ENCODE peak calls at places on chromosomes 16 and 17, in four cellular contexts. One of them, this sample, is unnamed.

GRCh38 chr16:54936979-54937672 is 6.5 kb downstream of the IRX5 start:
- DNase-seq in HEK293T: no peak
- DNase-seq in K562: no peak
- DNase-seq in GM12878: no peak
- DNase-seq in this sample: no peak

GRCh38 chr16:80754479-80754878 is 49.9 kb downstream of the CDYL2 start:
- DNase-seq in HEK293T: no peak
- DNase-seq in GM12878: no peak
- DNase-seq in K562: peak
- DNase-seq in this sample: no peak

GRCh38 chr16:27762441-27762840 is 212.5 kb downstream of the KATNIP start:
- DNase-seq in K562: no peak
- DNase-seq in GM12878: no peak
- DNase-seq in HEK293T: no peak
- DNase-seq in this sample: no peak

GRCh38 chr17:82041139-82041814 is 3.8 kb upstream of the DCXR start:
- DNase-seq in GM12878: no peak
- DNase-seq in HEK293T: no peak
- DNase-seq in K562: no peak
- DNase-seq in this sample: no peak

GRCh38 chr16:85956426-85956825 is 57.5 kb downstream of the IRF8 start:
- DNase-seq in K562: no peak
- DNase-seq in HEK293T: no peak
- DNase-seq in GM12878: no peak
- DNase-seq in this sample: no peak

GRCh38 chr17:43822566-43823190 is 10.3 kb downstream of the MPP3 start:
- DNase-seq in HEK293T: no peak
- DNase-seq in K562: no peak
- DNase-seq in GM12878: no peak
- DNase-seq in this sample: no peak

GRCh38 chr16:79167893-79168292 is 432.6 kb downstream of the MAF start:
- DNase-seq in HEK293T: no peak
- DNase-seq in GM12878: no peak
- DNase-seq in K562: no peak
- DNase-seq in this sample: no peak

GRCh38 chr17:63171428-63172205 is 205.6 kb downstream of the TANC2 start:
- DNase-seq in K562: no peak
- DNase-seq in HEK293T: no peak
- DNase-seq in GM12878: no peak
- DNase-seq in this sample: no peak

GRCh38 chr16:48901712-48902374 is 291.9 kb upstream of the N4BP1 start:
- DNase-seq in K562: no peak
- DNase-seq in GM12878: no peak
- DNase-seq in HEK293T: no peak
- DNase-seq in this sample: no peak

GRCh38 chr17:9670596-9670995 is 25.3 kb downstream of the USP43 start:
- DNase-seq in GM12878: no peak
- DNase-seq in K562: no peak
- DNase-seq in HEK293T: no peak
- DNase-seq in this sample: no peak
- TF ChIP-seq TARDBP in GM12878: no peak
- TF ChIP-seq TARDBP in K562: no peak
- TF ChIP-seq TARDBP in HEK293T: no peak
- TF ChIP-seq TARDBP in this sample: no peak

GRCh38 chr17:4970273-4970672 is 2.7 kb upstream of the SPAG7 start:
- DNase-seq in GM12878: no peak
- DNase-seq in HEK293T: no peak
- DNase-seq in K562: no peak
- DNase-seq in this sample: no peak
- TF ChIP-seq TARDBP in GM12878: no peak
- TF ChIP-seq TARDBP in HEK293T: no peak
- TF ChIP-seq TARDBP in K562: no peak
- TF ChIP-seq TARDBP in this sample: no peak

GRCh38 chr17:71176315-71176714 is 944.5 kb upstream of the SOX9 start:
- DNase-seq in GM12878: no peak
- DNase-seq in HEK293T: no peak
- DNase-seq in K562: no peak
- DNase-seq in this sample: no peak
- TF ChIP-seq TARDBP in GM12878: no peak
- TF ChIP-seq TARDBP in HEK293T: no peak
- TF ChIP-seq TARDBP in K562: no peak
- TF ChIP-seq TARDBP in this sample: no peak

GRCh38 chr16:72961863-72962262 is 86.1 kb downstream of the ZFHX3 start:
- DNase-seq in K562: no peak
- DNase-seq in HEK293T: no peak
- DNase-seq in GM12878: no peak
- DNase-seq in this sample: no peak

GRCh38 chr16:72960101-72960500 is 87.8 kb downstream of the ZFHX3 start:
- DNase-seq in K562: no peak
- DNase-seq in HEK293T: no peak
- DNase-seq in GM12878: no peak
- DNase-seq in this sample: no peak

GRCh38 chr16:72959301-72959996 is 88.5 kb downstream of the ZFHX3 start:
- DNase-seq in GM12878: no peak
- DNase-seq in HEK293T: no peak
- DNase-seq in K562: no peak
- DNase-seq in this sample: no peak

GRCh38 chr16:72962347-72962746 is 85.6 kb downstream of the ZFHX3 start:
- DNase-seq in K562: no peak
- DNase-seq in GM12878: no peak
- DNase-seq in HEK293T: no peak
- DNase-seq in this sample: no peak

DNA sequence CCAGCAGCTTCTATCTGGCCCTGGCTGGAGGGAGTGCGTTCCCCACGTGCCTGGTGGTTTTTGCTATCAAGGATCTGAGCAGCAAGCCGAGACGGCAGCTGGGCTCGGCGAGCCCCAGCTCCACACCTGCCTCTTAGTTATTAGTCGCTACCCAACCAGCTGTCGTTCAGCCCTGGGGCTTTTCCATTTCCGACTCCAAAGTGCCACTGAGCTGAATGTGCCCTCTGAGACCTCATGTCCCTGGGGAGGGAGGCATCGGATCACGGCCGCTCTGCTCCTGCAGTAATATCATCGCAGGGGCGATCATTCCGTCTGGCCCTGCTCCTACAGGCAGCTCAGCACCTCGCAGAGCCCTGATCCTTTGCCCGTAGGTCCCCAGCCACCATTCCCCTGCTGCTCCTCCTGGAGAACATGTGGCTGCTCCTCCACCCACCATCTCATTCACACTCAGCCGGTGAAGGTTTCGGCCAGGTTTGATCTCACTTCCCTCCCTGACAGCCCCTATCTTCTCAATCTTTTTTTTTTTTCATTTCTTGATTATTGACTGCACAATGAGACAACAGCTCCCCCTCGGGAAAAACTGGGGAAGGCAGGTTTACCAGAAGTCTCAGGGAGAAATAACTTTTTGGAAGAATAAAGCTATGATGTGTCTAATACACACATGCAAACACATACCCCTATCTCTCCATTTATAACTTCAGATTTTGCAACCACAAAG is 86.7 kb downstream of the ZFHX3 start:
- DNase-seq in HEK293T: no peak
- DNase-seq in GM12878: no peak
- DNase-seq in K562: peak
- DNase-seq in this sample: no peak
- TF ChIP-seq TARDBP in HEK293T: no peak
- TF ChIP-seq TARDBP in GM12878: no peak
- TF ChIP-seq TARDBP in K562: no peak
- TF ChIP-seq TARDBP in this sample: no peak

DNA sequence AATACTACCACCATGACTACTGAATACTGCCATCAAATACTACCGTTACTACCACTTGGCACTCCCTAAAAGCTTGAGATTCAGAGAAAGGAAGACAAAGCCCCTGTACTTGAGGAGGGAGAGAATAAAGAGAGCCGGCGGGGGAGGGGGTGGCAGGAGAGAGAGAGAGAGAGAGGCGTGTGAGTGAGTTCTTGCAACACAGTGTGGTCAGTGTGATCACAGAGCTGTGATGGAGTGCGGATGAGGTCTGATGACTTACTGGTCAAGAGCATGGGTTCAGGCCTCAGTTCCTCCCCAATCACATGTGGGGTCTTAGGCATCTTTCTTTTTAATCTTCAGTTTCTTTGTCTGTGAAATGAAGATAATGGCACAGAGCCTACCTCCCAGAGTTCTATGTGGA is 19.2 kb downstream of the PRKCB start:
- DNase-seq in K562: no peak
- DNase-seq in HEK293T: no peak
- DNase-seq in GM12878: no peak
- DNase-seq in this sample: no peak
- TF ChIP-seq TARDBP in K562: no peak
- TF ChIP-seq TARDBP in HEK293T: no peak
- TF ChIP-seq TARDBP in GM12878: peak
- TF ChIP-seq TARDBP in this sample: no peak

DNA sequence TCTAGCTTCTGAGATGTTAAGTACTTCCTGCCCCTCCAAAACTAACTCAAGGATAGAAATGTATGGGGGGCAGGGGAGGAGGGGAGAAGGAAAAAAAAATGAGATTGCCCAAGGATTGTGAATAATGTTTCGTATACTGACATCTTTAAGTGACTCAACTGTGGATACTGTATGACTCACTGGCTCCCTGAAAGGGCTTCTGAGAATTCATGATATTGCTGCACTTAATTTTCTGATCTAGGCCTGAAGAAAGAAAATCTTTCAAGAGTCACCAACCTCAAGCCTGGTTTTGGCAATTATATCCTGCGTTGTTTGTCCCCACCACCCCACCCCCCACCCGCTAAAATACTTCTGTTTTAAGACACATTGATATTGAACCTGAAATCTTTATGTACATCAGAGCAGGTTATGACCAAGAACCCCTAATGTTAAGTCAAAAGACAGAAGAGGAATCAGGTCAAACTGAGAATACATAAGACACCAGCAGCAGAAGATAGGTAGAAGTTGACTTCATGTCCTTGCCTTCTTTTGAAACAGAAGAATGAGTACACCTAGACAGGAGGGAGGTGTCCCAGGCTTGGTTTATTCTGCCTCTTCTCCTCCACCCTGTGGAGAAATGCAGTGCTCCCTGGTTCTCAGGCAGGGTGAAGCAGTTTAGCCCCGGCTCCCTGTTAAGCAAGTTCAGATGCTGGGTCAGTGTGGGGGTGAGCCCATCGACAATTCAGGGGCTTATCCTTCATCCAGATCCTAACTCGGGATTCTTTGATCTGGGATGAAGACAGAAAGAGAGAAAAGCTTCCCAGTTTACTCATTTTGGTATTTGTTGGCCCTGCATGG is 3.3 kb upstream of the FBXL20 start:
- DNase-seq in GM12878: no peak
- DNase-seq in K562: peak
- DNase-seq in HEK293T: no peak
- DNase-seq in this sample: no peak
- TF ChIP-seq TARDBP in GM12878: no peak
- TF ChIP-seq TARDBP in K562: no peak
- TF ChIP-seq TARDBP in HEK293T: no peak
- TF ChIP-seq TARDBP in this sample: no peak

GRCh38 chr17:67435122-67435521 is 58.0 kb downstream of the PITPNC1 start:
- DNase-seq in HEK293T: no peak
- DNase-seq in K562: no peak
- DNase-seq in GM12878: no peak
- DNase-seq in this sample: peak
- TF ChIP-seq TARDBP in HEK293T: no peak
- TF ChIP-seq TARDBP in K562: no peak
- TF ChIP-seq TARDBP in GM12878: no peak
- TF ChIP-seq TARDBP in this sample: no peak

This sample was measured in HepG2.